ENCODE peak calls at places on chromosomes 16 and 17, in seven cellular contexts. C is dorsolateral prefrontal cortex, G is astrocyte, U is ovary, K is GM12865, Q is psoas muscle, I is HCT116. L is an unnamed sample.

GRCh38 chr17:79027274-79027924 is 3.4 kb downstream of the C1QTNF1 start:
- DNase-seq in I (no peak), U (peak; percentile 57), Q (peak; percentile 47), G (no peak), K (no peak), C (no peak), L (no peak)

GRCh38 chr16:1762196-1762878 is 9.0 kb downstream of the NME3 start:
- DNase-seq in C (no peak), I (no peak), K (no peak), Q (no peak), U (no peak), G (no peak), L (no peak)

GRCh38 chr16:67265834-67266233 is 13.5 kb upstream of the PLEKHG4 start:
- DNase-seq in C (no peak), Q (peak; percentile 20), U (no peak), K (no peak), G (no peak), I (no peak), L (no peak)

GRCh38 chr17:81984773-81985410 is 7.5 kb downstream of the ASPSCR1 start:
- DNase-seq in K (no peak), C (no peak), I (no peak), G (no peak), Q (peak; percentile 40), U (no peak), L (no peak)

GRCh38 chr17:49523706-49524472 is 28.8 kb downstream of the NGFR start:
- DNase-seq in U (no peak), K (no peak), C (no peak), G (no peak), Q (no peak), I (no peak), L (no peak)

GRCh38 chr16:88545781-88546180 is 24.4 kb upstream of the ZC3H18 start:
- DNase-seq in K (no peak), C (no peak), Q (no peak), G (no peak), I (no peak), U (no peak), L (no peak)

GRCh38 chr16:17275076-17275732 is 195.6 kb downstream of the XYLT1 start:
- DNase-seq in U (no peak), K (peak; percentile 23), I (peak; percentile 68), Q (no peak), C (no peak), G (peak; percentile 48), L (no peak)

GRCh38 chr17:78944956-78945355 is 19.8 kb upstream of the TIMP2 start:
- DNase-seq in U (no peak), Q (no peak), I (no peak), G (no peak), K (no peak), C (no peak), L (no peak)

GRCh38 chr17:28493467-28493866 is 12.7 kb upstream of the FOXN1 start:
- DNase-seq in U (no peak), C (no peak), K (no peak), G (no peak), I (no peak), Q (no peak), L (no peak)

GRCh38 chr16:83789642-83790401 is 18.0 kb upstream of the HSBP1 start:
- DNase-seq in C (no peak), G (no peak), Q (no peak), I (no peak), U (no peak), K (no peak), L (no peak)

GRCh38 chr16:89890200-89890599 is 16.8 kb downstream of the TCF25 start:
- DNase-seq in U (no peak), K (no peak), I (no peak), G (peak; percentile 62), Q (peak; percentile 42), C (no peak), L (no peak)

GRCh38 chr16:15498427-15499175 is 64.2 kb downstream of the BMERB1 start:
- DNase-seq in I (no peak), Q (no peak), C (no peak), K (no peak), G (peak; percentile 35), U (no peak), L (no peak)

GRCh38 chr17:3961564-3962047 is 2.6 kb downstream of the ATP2A3 start:
- DNase-seq in K (peak; percentile 82), Q (no peak), I (no peak), C (no peak), G (no peak), U (no peak), L (no peak)

GRCh38 chr17:8159459-8160223 is 3.1 kb downstream of the VAMP2 start:
- DNase-seq in G (no peak), K (no peak), C (no peak), I (no peak), U (no peak), Q (no peak), L (no peak)

GRCh38 chr17:8160224-8160577 is 2.5 kb downstream of the VAMP2 start:
- DNase-seq in U (no peak), K (no peak), Q (no peak), G (no peak), C (no peak), I (no peak), L (no peak)

GRCh38 chr17:8161289-8162231 is 1.2 kb downstream of the VAMP2 start:
- DNase-seq in C (no peak), Q (peak; percentile 55), U (no peak), G (no peak), I (no peak), K (no peak), L (no peak)

GRCh38 chr17:8162232-8162996 is at the start of gene VAMP2:
- DNase-seq in G (no peak), U (peak; percentile 93), C (peak; percentile 69), Q (peak; percentile 93), I (no peak), K (peak; percentile 82), L (no peak)

DNA sequence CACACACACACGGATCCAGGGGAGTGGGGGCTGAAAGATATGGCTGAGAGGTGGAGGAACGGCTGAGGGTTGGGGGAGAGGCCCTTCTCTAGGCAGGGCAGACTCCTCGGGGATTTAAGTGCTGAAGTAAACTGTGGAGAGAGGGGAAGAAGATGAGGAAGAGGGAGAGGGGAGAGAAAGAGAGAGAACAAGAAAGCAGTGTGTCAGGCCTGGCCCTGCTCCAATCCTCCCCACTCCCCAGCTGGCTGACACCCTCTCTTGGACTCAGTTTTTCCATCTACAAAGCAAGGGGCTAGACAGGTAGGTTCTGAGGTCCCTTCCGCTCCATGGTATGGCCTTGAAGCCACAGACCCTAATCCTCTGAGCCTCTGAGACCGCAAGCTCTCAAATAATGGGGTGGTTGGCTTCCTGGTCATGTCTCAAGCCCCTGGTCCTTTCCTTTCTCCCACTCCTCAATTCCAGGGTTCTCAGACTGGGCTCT is 2.0 kb downstream of the VAMP2 start:
- DNase-seq in G (no peak), I (no peak), Q (no peak), C (no peak), K (no peak), U (no peak), L (no peak)
- H3K4me3 ChIP-seq in G (peak overlapping the region; percentile 94), I (no peak overlapping the region), Q (peak overlapping the region; percentile 99), C (peak overlapping the region; percentile 99), K (no peak overlapping the region), U (no peak overlapping the region), L (peak overlapping the region; percentile 2)

DNA sequence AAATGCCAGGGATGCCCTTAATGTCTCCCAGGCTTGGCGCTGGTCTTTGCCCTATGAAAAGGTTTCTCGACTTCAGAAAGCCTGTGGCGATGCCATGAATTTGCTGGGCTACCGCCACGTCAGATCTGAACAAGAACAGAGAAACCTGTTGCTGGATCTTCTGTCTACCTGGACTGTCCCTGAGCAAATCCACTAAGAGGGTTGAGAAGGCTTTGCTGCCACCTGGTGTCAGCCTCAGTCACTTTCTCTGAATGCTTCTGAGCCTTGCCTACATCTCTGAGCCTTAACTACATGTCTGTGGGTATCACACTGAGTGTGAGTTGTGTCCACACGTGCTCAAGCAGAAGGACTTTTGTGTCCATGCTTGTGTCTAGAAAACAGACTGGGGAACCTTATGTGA is 11.4 kb downstream of the CHST4 start:
- DNase-seq in Q (no peak), G (peak; percentile 9), I (peak; percentile 50), C (peak; percentile 32), K (peak; percentile 82), U (no peak), L (no peak)
- TF ChIP-seq CTCF in Q (peak; percentile 29), G (peak; percentile 62), I (peak; percentile 70), C (peak; percentile 56), K (peak; percentile 85), U (no peak), L (peak; percentile 77)

GRCh38 chr16:728131-728889 is 1.4 kb downstream of the HAGHL start:
- DNase-seq in C (no peak), G (peak; percentile 63), I (peak; percentile 86), Q (peak; percentile 74), K (peak; percentile 93), U (no peak), L (no peak)
- H3K4me3 ChIP-seq in C (peak overlapping the region; percentile 72), G (peak overlapping the region; percentile 28), I (peak overlapping the region; percentile 89), Q (peak overlapping the region; percentile 61), K (peak overlapping the region; percentile 78), U (peak overlapping the region; percentile 32), L (peak overlapping the region; percentile 71)

DNA sequence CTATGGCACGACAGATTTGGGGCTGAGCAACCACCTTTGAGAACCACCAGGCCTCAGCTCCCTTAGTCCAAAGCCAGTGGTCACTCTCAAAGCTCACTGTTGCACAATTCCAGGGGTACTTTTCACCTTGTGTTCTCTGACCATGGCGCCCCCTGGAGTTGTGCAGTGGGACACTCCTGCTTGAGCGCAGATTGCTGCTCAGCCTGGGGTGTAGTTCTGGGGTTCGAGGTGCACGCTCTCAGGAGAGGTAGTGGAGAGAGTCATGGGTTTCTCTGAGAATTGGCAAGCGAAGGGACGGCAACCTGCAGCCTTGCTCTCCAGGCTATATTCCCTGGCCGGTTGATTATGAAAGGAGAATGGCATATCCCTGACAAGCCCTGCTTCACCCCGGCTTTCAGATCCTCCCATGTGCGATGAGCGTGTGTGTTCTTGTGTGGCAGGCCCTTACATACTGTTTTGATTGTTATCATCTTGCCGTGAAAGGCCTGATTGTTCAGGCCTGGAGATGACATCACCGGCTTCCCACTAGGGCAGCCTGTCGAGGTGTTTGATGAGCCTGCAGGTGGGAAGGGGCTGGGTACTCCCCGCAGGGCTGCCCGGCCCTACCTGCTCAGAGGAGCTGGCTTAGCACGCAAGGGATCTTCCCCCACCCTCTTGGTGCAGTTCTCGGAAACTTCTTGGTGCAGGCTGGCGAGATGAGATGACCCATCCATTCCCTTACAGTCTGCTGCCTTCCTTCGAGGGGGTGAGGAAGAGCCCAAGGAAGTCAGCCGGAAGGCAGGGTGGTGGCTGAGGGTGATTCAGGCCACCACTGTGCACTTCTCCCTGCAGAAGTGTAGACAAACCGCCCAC is 431.2 kb downstream of the SLC39A11 start:
- DNase-seq in G (peak; percentile 31), Q (no peak), K (no peak), U (no peak), I (peak; percentile 97), C (no peak), L (no peak)
- TF ChIP-seq CTCF in G (no peak), Q (no peak), K (no peak), U (no peak), I (peak; percentile 99), C (no peak), L (no peak)